ENCODE peak calls at places on chromosomes 11 and 22, in six cellular contexts. R, N, U, T, G and F are unnamed samples.

GRCh38 chr11:35590412-35590811 is 27.8 kb upstream of the FJX1 start:
- DNase-seq in R (peak), N (no peak), T (peak), G (no peak), U (no peak), F (no peak)

GRCh38 chr11:115616941-115617340 is 112.7 kb upstream of the CADM1 start:
- DNase-seq in R (peak), G (peak), U (no peak), T (peak), N (no peak), F (no peak)

GRCh38 chr11:35290876-35291275 is 128.5 kb downstream of the SLC1A2 start:
- DNase-seq in R (no peak), G (no peak), T (no peak), N (no peak), U (no peak), F (no peak)

GRCh38 chr11:1515082-1516060 is 28.8 kb upstream of the MOB2 start:
- DNase-seq in R (peak), G (no peak), N (peak), T (peak), U (peak), F (peak)

GRCh38 chr22:44328326-44328725 is 15.6 kb upstream of the SHISAL1 start:
- DNase-seq in R (no peak), G (no peak), U (no peak), N (no peak), T (no peak), F (no peak)

GRCh38 chr22:37095113-37095512 is 14.4 kb downstream of the TMPRSS6 start:
- DNase-seq in U (no peak), T (no peak), G (no peak), R (no peak), N (no peak), F (no peak)

GRCh38 chr11:11211888-11212287 is 141.2 kb downstream of the CSNK2A3 start:
- DNase-seq in G (no peak), T (no peak), R (no peak), U (no peak), N (no peak), F (no peak)

GRCh38 chr11:68386331-68386978 is 74.1 kb downstream of the LRP5 start:
- DNase-seq in G (no peak), N (no peak), R (no peak), U (no peak), T (no peak), F (no peak)

GRCh38 chr11:82864268-82864667 is 36.0 kb downstream of the PRCP start:
- DNase-seq in R (peak), U (peak), G (peak), N (peak), T (peak), F (no peak)

GRCh38 chr22:20223421-20224245 is 44.5 kb downstream of the RTN4R start:
- DNase-seq in T (no peak), N (no peak), R (no peak), U (no peak), G (no peak), F (no peak)

GRCh38 chr11:18011633-18012313 is 1.1 kb downstream of the SERGEF start:
- DNase-seq in G (no peak), R (no peak), U (no peak), N (no peak), T (no peak), F (no peak)

GRCh38 chr22:17638432-17639237 is at the start of gene BCL2L13:
- DNase-seq in T (peak), G (no peak), N (peak), U (peak), R (peak), F (peak)

GRCh38 chr22:46036558-46037408 is 59.8 kb upstream of the WNT7B start:
- DNase-seq in N (peak), U (peak), T (peak), G (no peak), R (peak), F (peak)

GRCh38 chr11:120326845-120327281 is 1.8 kb downstream of the TLCD5 start:
- DNase-seq in U (no peak), G (no peak), N (no peak), R (no peak), T (no peak), F (no peak)

GRCh38 chr22:24474221-24474620 is 20.9 kb upstream of the UPB1 start:
- DNase-seq in N (no peak), U (peak), R (peak), T (peak), G (peak), F (no peak)

GRCh38 chr11:71542856-71543743 is 5.1 kb upstream of the KRTAP5-9 start:
- DNase-seq in U (no peak), R (no peak), T (peak), G (no peak), N (no peak), F (no peak)

GRCh38 chr11:19774817-19775600 is 62.4 kb downstream of the NAV2 start:
- DNase-seq in U (no peak), T (no peak), N (no peak), G (no peak), R (peak), F (no peak)

GRCh38 chr11:117970400-117971024 is 15.7 kb upstream of the IL10RA start:
- DNase-seq in U (peak), R (no peak), N (no peak), G (no peak), T (peak), F (no peak)

GRCh38 chr11:19281041-19281440 is 40.3 kb upstream of the E2F8 start:
- DNase-seq in T (no peak), N (peak), R (no peak), G (no peak), U (no peak), F (no peak)

GRCh38 chr11:45079075-45079444 is 67.4 kb upstream of the PRDM11 start:
- DNase-seq in R (no peak), U (no peak), G (no peak), N (no peak), T (no peak), F (no peak)

GRCh38 chr11:12086271-12087074 is 23.9 kb upstream of the MICAL2 start:
- DNase-seq in G (peak), N (no peak), T (peak), R (peak), U (peak), F (no peak)

GRCh38 chr11:36010010-36010740 is 66.3 kb downstream of the LDLRAD3 start:
- DNase-seq in G (no peak), R (peak), T (no peak), N (no peak), U (no peak), F (no peak)

GRCh38 chr22:41801147-41801819 is 804 bp downstream of the CCDC134 start:
- DNase-seq in G (no peak), U (no peak), N (peak), T (no peak), R (no peak), F (no peak)

GRCh38 chr11:75204012-75204674 is 36.4 kb upstream of the TPBGL start:
- DNase-seq in U (no peak), T (no peak), G (no peak), N (no peak), R (no peak), F (no peak)

GRCh38 chr11:11983427-11983826 is 25.0 kb downstream of the DKK3 start:
- DNase-seq in N (no peak), R (no peak), U (no peak), G (no peak), T (no peak), F (no peak)

GRCh38 chr11:50169634-50170033 is 137.0 kb downstream of the OR4C45 start:
- DNase-seq in R (no peak), G (no peak), U (no peak), N (no peak), T (no peak), F (no peak)

GRCh38 chr22:24128631-24129601 is 52.4 kb upstream of the SUSD2 start:
- DNase-seq in N (no peak), T (no peak), R (no peak), U (no peak), G (no peak), F (no peak)

GRCh38 chr11:44911031-44911814 is 39.5 kb downstream of the TP53I11 start:
- DNase-seq in U (peak), R (peak), G (peak), N (peak), T (peak), F (peak)

GRCh38 chr11:114684636-114685035 is 6.3 kb downstream of the NXPE2 start:
- DNase-seq in N (no peak), U (no peak), T (no peak), G (no peak), R (no peak), F (no peak)

GRCh38 chr11:66279092-66279797 is 1.3 kb downstream of the CNIH2 start:
- DNase-seq in R (no peak), U (no peak), N (no peak), T (no peak), G (no peak), F (no peak)